ENCODE peak calls at places on chromosomes 6 and 20, in eight cellular contexts. L is transverse colon, X is mammary epithelial cell, E is mesendoderm, C is neuronal stem cell, S is SJSA1, V is psoas muscle, H is A549. P is an unnamed sample.
A peak's percentile ranks its signal among the peaks of the same experiment; 100 is the strongest.

GRCh38 chr20:8094415-8094818 is 37.6 kb upstream of the PLCB1 start:
- DNase-seq in V (peak; percentile 66), S (no peak), L (peak; percentile 46), E (peak; percentile 24), C (no peak), X (no peak), H (no peak), P (no peak)

GRCh38 chr6:113632220-113632864 is 224.8 kb upstream of the MARCKS start:
- DNase-seq in S (peak; percentile 90), E (peak; percentile 38), X (peak; percentile 99), V (peak; percentile 79), L (peak; percentile 54), C (peak; percentile 3), H (peak; percentile 41), P (no peak)

GRCh38 chr6:22413681-22414305 is 117.0 kb upstream of the PRL start:
- DNase-seq in L (no peak), X (no peak), C (no peak), V (no peak), H (no peak), S (peak; percentile 55), E (no peak), P (no peak)

GRCh38 chr20:35883341-35883777 is 70.9 kb downstream of the SCAND1 start:
- DNase-seq in H (no peak), V (no peak), C (no peak), E (peak; percentile 68), S (peak; percentile 25), L (no peak), X (no peak), P (no peak)

GRCh38 chr6:30782425-30783014 is 38.2 kb upstream of the IER3 start:
- DNase-seq in X (peak; percentile 79), H (peak; percentile 33), L (no peak), E (no peak), C (no peak), S (peak; percentile 80), V (no peak), P (no peak)

GRCh38 chr20:11031300-11031699 is 357.5 kb upstream of the JAG1 start:
- DNase-seq in S (no peak), L (no peak), X (no peak), V (no peak), H (no peak), C (no peak), E (no peak), P (no peak)

GRCh38 chr20:48194578-48194977 is 409.3 kb upstream of the SULF2 start:
- DNase-seq in S (no peak), C (no peak), H (no peak), X (no peak), L (no peak), E (no peak), V (no peak), P (no peak)

GRCh38 chr20:35001596-35002362 is 46.1 kb downstream of the MYH7B start:
- DNase-seq in C (no peak), E (no peak), X (no peak), S (no peak), H (no peak), V (peak; percentile 49), L (no peak), P (no peak)

GRCh38 chr6:158629376-158630221 is 14.9 kb downstream of the DYNLT1 start:
- DNase-seq in L (no peak), V (peak; percentile 78), C (no peak), X (no peak), S (no peak), H (no peak), E (peak; percentile 67), P (no peak)

GRCh38 chr6:158514176-158514575 is 45.7 kb upstream of the TMEM181 start:
- DNase-seq in C (no peak), E (no peak), X (no peak), H (no peak), L (no peak), S (no peak), V (no peak), P (no peak)

GRCh38 chr6:36856277-36856676 is 17.0 kb upstream of the CPNE5 start:
- DNase-seq in H (no peak), C (no peak), V (no peak), L (no peak), X (no peak), E (no peak), S (no peak), P (no peak)

GRCh38 chr20:19771031-19771430 is 13.0 kb downstream of the RIN2 start:
- DNase-seq in E (no peak), L (no peak), S (no peak), X (no peak), V (no peak), H (no peak), C (no peak), P (no peak)

GRCh38 chr6:11964729-11965128 is 47.4 kb upstream of the HIVEP1 start:
- DNase-seq in S (no peak), V (no peak), X (peak; percentile 20), E (no peak), L (no peak), C (no peak), H (no peak), P (no peak)

GRCh38 chr6:107591346-107591745 is 101.4 kb downstream of the SOBP start:
- DNase-seq in V (no peak), E (no peak), C (no peak), L (peak; percentile 12), S (no peak), X (no peak), H (no peak), P (no peak)

GRCh38 chr6:108728826-108729225 is 119.4 kb upstream of the ARMC2 start:
- DNase-seq in S (no peak), X (no peak), H (no peak), C (no peak), E (no peak), L (no peak), V (no peak), P (no peak)

GRCh38 chr6:119633461-119633860 is 283.9 kb upstream of the MAN1A1 start:
- DNase-seq in V (no peak), C (no peak), H (no peak), E (no peak), L (no peak), S (no peak), X (no peak), P (no peak)

GRCh38 chr6:33633462-33634158 is 12.5 kb downstream of the ITPR3 start:
- DNase-seq in E (peak; percentile 68), S (peak; percentile 46), C (no peak), X (peak; percentile 74), V (peak; percentile 87), L (peak; percentile 84), H (peak; percentile 35), P (no peak)

GRCh38 chr6:39309942-39310531 is 4.2 kb downstream of the KCNK17 start:
- DNase-seq in H (peak; percentile 74), L (peak; percentile 79), C (peak; percentile 69), S (peak; percentile 41), E (peak; percentile 71), X (peak; percentile 50), V (peak; percentile 82), P (no peak)

GRCh38 chr6:146592451-146592850 is 6.3 kb upstream of the ADGB start:
- DNase-seq in L (no peak), S (no peak), V (no peak), X (no peak), H (no peak), E (no peak), C (no peak), P (no peak)

GRCh38 chr6:152573762-152574161 is 63.4 kb downstream of the SYNE1 start:
- DNase-seq in H (no peak), E (no peak), S (no peak), C (no peak), L (no peak), X (peak; percentile 16), V (no peak), P (no peak)

GRCh38 chr6:152572395-152573061 is 64.6 kb downstream of the SYNE1 start:
- DNase-seq in H (no peak), S (peak; percentile 37), V (no peak), C (no peak), L (no peak), X (no peak), E (peak; percentile 85), P (no peak)

GRCh38 chr6:152576525-152576924 is 60.6 kb downstream of the SYNE1 start:
- DNase-seq in V (no peak), X (no peak), C (no peak), E (no peak), H (no peak), S (no peak), L (no peak), P (no peak)

GRCh38 chr6:152575186-152575585 is 62.0 kb downstream of the SYNE1 start:
- DNase-seq in C (no peak), H (no peak), L (no peak), E (no peak), V (no peak), X (no peak), S (no peak), P (no peak)

GRCh38 chr6:152575621-152576150 is 61.5 kb downstream of the SYNE1 start:
- DNase-seq in V (no peak), C (no peak), S (no peak), H (no peak), L (no peak), X (peak; percentile 85), E (peak; percentile 31), P (no peak)
- H3K27ac ChIP-seq in V (no peak overlapping the region), C (no peak overlapping the region), S (no peak overlapping the region), H (no peak overlapping the region), L (no peak overlapping the region), X (no peak overlapping the region), E (no peak overlapping the region), P (peak overlapping the region; percentile 69)

DNA sequence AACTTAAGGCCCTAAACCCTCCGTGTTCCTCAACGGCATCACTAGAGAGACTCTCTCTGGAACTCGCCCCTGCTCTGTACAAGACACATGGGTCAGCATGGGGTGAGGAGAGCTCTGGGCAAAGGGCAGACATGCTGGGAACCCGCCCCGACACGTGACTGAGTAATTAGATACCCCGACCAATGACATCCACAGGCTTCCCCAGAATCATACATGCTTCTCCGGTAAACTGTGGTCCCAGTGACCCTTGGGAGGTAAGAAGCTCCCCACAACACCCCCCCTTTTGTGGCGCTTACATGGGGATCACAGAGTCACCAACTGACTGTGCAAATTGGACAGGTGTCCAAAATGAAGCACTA is 31.7 kb upstream of the RPS6KA2 start:
- DNase-seq in X (no peak), C (no peak), H (no peak), E (no peak), L (no peak), S (no peak), V (no peak), P (no peak)
- H3K27ac ChIP-seq in X (no peak overlapping the region), C (no peak overlapping the region), H (no peak overlapping the region), E (no peak overlapping the region), L (no peak overlapping the region), S (no peak overlapping the region), V (peak overlapping the region; percentile 79), P (no peak overlapping the region)

GRCh38 chr6:66127061-66127460 is 420.0 kb upstream of the EYS start:
- DNase-seq in H (no peak), L (no peak), X (no peak), V (no peak), E (no peak), C (no peak), S (no peak), P (no peak)
- H3K27ac ChIP-seq in H (no peak overlapping the region), L (no peak overlapping the region), X (no peak overlapping the region), V (no peak overlapping the region), E (no peak overlapping the region), C (no peak overlapping the region), S (no peak overlapping the region), P (no peak overlapping the region)

DNA sequence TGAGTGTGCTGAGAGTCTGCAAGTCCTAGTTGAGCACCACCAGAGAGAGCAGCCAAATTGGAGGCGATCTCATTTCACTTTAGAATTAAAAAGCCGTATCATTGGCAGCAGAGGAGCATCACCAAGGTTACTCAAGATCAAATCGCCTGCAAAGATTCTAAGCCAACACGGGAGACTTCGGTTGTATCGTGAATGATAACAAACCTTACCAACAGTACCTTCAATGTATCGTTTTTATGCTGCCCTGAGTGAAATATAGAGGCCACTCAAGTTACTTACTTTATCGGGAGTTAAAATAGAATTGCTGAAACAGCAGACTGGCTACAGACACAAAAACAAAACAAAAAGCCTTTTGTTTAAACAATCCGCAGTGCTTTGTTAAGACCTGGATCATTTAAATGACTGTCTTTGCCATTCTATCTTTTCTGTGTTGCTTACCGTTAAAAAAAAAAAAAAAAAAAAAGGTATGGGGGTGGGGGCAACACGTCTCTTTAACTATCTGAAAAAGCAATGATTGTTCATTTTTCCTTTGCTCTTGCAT is 14.2 kb downstream of the NHSL1 start:
- DNase-seq in E (peak; percentile 38), H (no peak), S (peak; percentile 26), X (no peak), C (peak; percentile 39), V (no peak), L (no peak), P (no peak)
- H3K27ac ChIP-seq in E (no peak overlapping the region), H (no peak overlapping the region), S (peak overlapping the region; percentile 4), X (peak overlapping the region; percentile 59), C (peak overlapping the region; percentile 76), V (no peak overlapping the region), L (peak overlapping the region; percentile 73), P (no peak overlapping the region)